ENCODE peak calls at places on chromosomes 16 and 17, in six cellular contexts. J is A549, M is GM12878, L is IMR-90, S is K562, O is HepG2. Z is an unnamed sample.

GRCh38 chr17:27552467-27552779 is 78.6 kb upstream of the LGALS9 start:
- DNase-seq in L (peak), J (peak), O (peak), M (no peak), S (peak), Z (no peak)

GRCh38 chr17:1767358-1767757 is 5.5 kb downstream of the SERPINF1 start:
- DNase-seq in O (no peak), M (no peak), J (no peak), S (no peak), L (no peak), Z (no peak)

GRCh38 chr17:5815396-5815795 is 231.1 kb upstream of the NLRP1 start:
- DNase-seq in O (no peak), S (no peak), M (no peak), J (no peak), L (no peak), Z (no peak)

GRCh38 chr16:89199241-89200123 is 855 bp downstream of the SLC22A31 start:
- DNase-seq in O (no peak), S (no peak), M (no peak), J (no peak), L (no peak), Z (no peak)

GRCh38 chr16:87014112-87014511 is 303.1 kb downstream of the C16orf95 start:
- DNase-seq in O (no peak), M (no peak), S (no peak), J (no peak), L (no peak), Z (no peak)

GRCh38 chr16:89924925-89925307 is 1.8 kb downstream of the TUBB3 start:
- DNase-seq in M (no peak), L (no peak), O (no peak), S (no peak), J (no peak), Z (no peak)

GRCh38 chr17:11682646-11683045 is 84.4 kb downstream of the DNAH9 start:
- DNase-seq in L (no peak), O (no peak), J (no peak), M (no peak), S (no peak), Z (no peak)

GRCh38 chr17:15409721-15410247 is 57.6 kb downstream of the CDRT4 start:
- DNase-seq in O (no peak), M (no peak), L (peak), J (no peak), S (no peak), Z (no peak)

GRCh38 chr17:73489333-73489732 is 154.9 kb downstream of the SDK2 start:
- DNase-seq in O (no peak), M (no peak), S (no peak), J (no peak), L (no peak), Z (no peak)

GRCh38 chr17:2017274-2017941 is 7.7 kb downstream of the RTN4RL1 start:
- DNase-seq in S (no peak), J (no peak), M (no peak), L (no peak), O (no peak), Z (no peak)

GRCh38 chr16:2027024-2028010 is 615 bp downstream of the NHERF2 start:
- DNase-seq in S (peak), L (peak), O (peak), M (no peak), J (peak), Z (no peak)

GRCh38 chr16:67278773-67279295 is 498 bp upstream of the PLEKHG4 start:
- DNase-seq in O (no peak), J (peak), S (peak), L (no peak), M (no peak), Z (peak)

GRCh38 chr16:58475220-58475619 is 24.7 kb upstream of the NDRG4 start:
- DNase-seq in O (no peak), M (no peak), S (no peak), J (no peak), L (no peak), Z (no peak)

GRCh38 chr17:62627904-62628603 is 584 bp downstream of the MRC2 start:
- DNase-seq in O (no peak), M (no peak), S (peak), L (peak), J (peak), Z (peak)

GRCh38 chr17:17598003-17598402 is 6.5 kb upstream of the PEMT start:
- DNase-seq in L (no peak), O (no peak), M (no peak), J (no peak), S (no peak), Z (no peak)
- TF ChIP-seq BHLHE40 in L (no peak), O (no peak), M (no peak), J (no peak), S (no peak), Z (no peak)

DNA sequence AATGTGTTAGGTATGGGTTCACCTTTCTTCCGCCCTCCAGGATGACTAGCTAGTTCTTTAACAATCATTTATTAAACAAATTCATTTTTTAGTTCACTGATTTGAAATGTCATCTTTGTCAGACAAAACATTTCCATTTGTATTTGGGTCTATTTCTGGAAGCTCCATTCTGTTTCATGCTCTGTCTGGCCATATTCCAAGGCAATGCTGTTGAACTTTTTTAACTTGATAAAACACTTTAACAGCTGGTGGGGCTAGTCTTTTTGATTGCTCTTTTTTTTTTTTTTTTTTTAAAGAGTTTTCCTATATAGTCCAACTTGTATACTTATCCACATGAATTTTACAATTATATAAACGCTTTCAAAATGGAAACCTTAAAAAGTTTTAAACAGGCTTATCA is 39.8 kb downstream of the FAM20A start:
- DNase-seq in M (no peak), O (no peak), J (no peak), S (no peak), L (no peak), Z (no peak)
- TF ChIP-seq BHLHE40 in M (no peak), O (no peak), J (no peak), S (no peak), L (no peak), Z (no peak)

GRCh38 chr16:85749686-85750020 is 1.2 kb downstream of the C16orf74 start:
- DNase-seq in L (no peak), S (no peak), O (no peak), M (no peak), J (no peak), Z (no peak)

GRCh38 chr16:85751665-85752501 is 987 bp upstream of the C16orf74 start:
- DNase-seq in M (no peak), J (no peak), S (no peak), L (peak), O (no peak), Z (no peak)

GRCh38 chr16:85750827-85751641 is at the start of gene C16orf74:
- DNase-seq in J (peak), M (no peak), L (peak), O (no peak), S (peak), Z (peak)

GRCh38 chr16:85750021-85750826 is 672 bp downstream of the C16orf74 start:
- DNase-seq in L (peak), S (peak), O (no peak), M (no peak), J (no peak), Z (no peak)

GRCh38 chr16:85746431-85747227 is 4.3 kb downstream of the C16orf74 start:
- DNase-seq in S (no peak), L (peak), J (peak), O (no peak), M (no peak), Z (no peak)
- TF ChIP-seq BHLHE40 in S (no peak), L (no peak), J (no peak), O (no peak), M (no peak), Z (no peak)

GRCh38 chr16:56776562-56776961 is 46.6 kb downstream of the NUP93 start:
- DNase-seq in S (no peak), O (no peak), M (no peak), L (no peak), J (no peak), Z (no peak)

GRCh38 chr16:56775162-56775561 is 45.2 kb downstream of the NUP93 start:
- DNase-seq in M (no peak), S (no peak), J (no peak), L (no peak), O (no peak), Z (no peak)

GRCh38 chr16:56774009-56774408 is 44.1 kb downstream of the NUP93 start:
- DNase-seq in L (no peak), M (no peak), O (no peak), J (no peak), S (no peak), Z (no peak)

GRCh38 chr16:56771558-56772279 is 41.8 kb downstream of the NUP93 start:
- DNase-seq in S (no peak), L (peak), M (no peak), O (no peak), J (no peak), Z (no peak)

DNA sequence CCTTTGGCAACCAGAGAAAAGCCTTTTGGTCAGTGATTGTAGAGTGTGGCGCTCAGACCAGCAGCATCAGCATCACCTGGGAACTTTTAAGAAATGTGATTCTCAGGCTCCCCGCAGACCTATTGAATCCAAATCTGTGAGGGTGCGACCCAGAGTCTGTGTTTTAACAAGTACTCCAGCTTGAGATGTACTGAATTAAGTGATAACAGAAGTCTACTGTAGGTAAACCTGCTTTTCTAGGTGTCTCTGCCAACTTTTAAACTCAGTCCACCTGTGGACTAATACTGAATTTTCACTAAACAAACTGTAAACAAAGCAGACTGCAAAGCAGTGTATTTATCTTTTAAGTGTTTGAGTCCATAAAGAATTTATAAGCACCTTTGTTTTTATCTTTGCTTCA is 43.6 kb downstream of the NUP93 start:
- DNase-seq in M (no peak), O (no peak), J (no peak), S (no peak), L (no peak), Z (no peak)
- TF ChIP-seq BHLHE40 in M (no peak), O (no peak), J (no peak), S (no peak), L (no peak), Z (no peak)

GRCh38 chr17:68401288-68401687 is 56.0 kb downstream of the WIPI1 start:
- DNase-seq in M (no peak), L (no peak), J (no peak), O (no peak), S (no peak), Z (no peak)
- TF ChIP-seq BHLHE40 in M (no peak), L (no peak), J (no peak), O (no peak), S (no peak), Z (no peak)

Z was measured in HEK293T.